ENCODE peak calls at places on chromosomes 12 and 14, in seven cellular contexts. M is neural progenitor cell, D is CMK, J is iPS-NIHi11, O is anterior cingulate cortex, K is GM04504, B is HTR-8/SVneo. T is an unnamed sample.

GRCh38 chr12:56590237-56590830 is 39.8 kb downstream of the BAZ2A start:
- DNase-seq in D (no peak), B (no peak), O (no peak), M (peak), K (no peak), J (peak), T (no peak)

GRCh38 chr12:12425616-12426015 is 68.7 kb downstream of the BORCS5 start:
- DNase-seq in M (no peak), K (peak), O (no peak), B (no peak), J (no peak), D (no peak), T (no peak)

GRCh38 chr12:49059385-49060232 is 985 bp downstream of the KMT2D start:
- DNase-seq in M (peak), O (no peak), K (no peak), B (no peak), D (no peak), J (peak), T (peak)

GRCh38 chr14:92956961-92957360 is 34.0 kb downstream of the CHGA start:
- DNase-seq in K (no peak), M (no peak), B (no peak), J (no peak), O (no peak), D (no peak), T (no peak)

GRCh38 chr12:51813931-51814310 is 34.6 kb downstream of the FIGNL2 start:
- DNase-seq in D (no peak), B (no peak), K (no peak), O (no peak), M (no peak), J (no peak), T (no peak)

GRCh38 chr14:88879016-88879415 is 54.6 kb downstream of the TTC8 start:
- DNase-seq in O (no peak), B (peak), J (no peak), D (no peak), M (no peak), K (peak), T (no peak)

GRCh38 chr14:81211844-81212243 is 8.9 kb downstream of the GTF2A1 start:
- DNase-seq in O (no peak), B (no peak), K (no peak), J (no peak), M (peak), D (no peak), T (no peak)

GRCh38 chr12:44874981-44875416 is 1.1 kb downstream of the NELL2 start:
- DNase-seq in O (no peak), B (no peak), K (no peak), M (peak), D (no peak), J (peak), T (no peak)

GRCh38 chr12:33653362-33653761 is 213.7 kb upstream of the SYT10 start:
- DNase-seq in B (no peak), K (no peak), O (no peak), D (no peak), J (no peak), M (no peak), T (no peak)

GRCh38 chr14:39268393-39268792 is 34.7 kb downstream of the MIA2 start:
- DNase-seq in J (no peak), M (peak), K (no peak), O (no peak), D (no peak), B (no peak), T (no peak)

GRCh38 chr12:75481774-75482173 is 1.2 kb downstream of the GLIPR1 start:
- DNase-seq in D (no peak), K (no peak), B (no peak), J (no peak), M (no peak), O (no peak), T (no peak)

GRCh38 chr14:26163761-26164160 is 434.1 kb downstream of the NOVA1 start:
- DNase-seq in J (peak), M (peak), O (no peak), D (no peak), B (no peak), K (no peak), T (no peak)

GRCh38 chr12:109196332-109196731 is 79.9 kb downstream of the ACACB start:
- DNase-seq in K (no peak), O (no peak), B (no peak), D (no peak), M (no peak), J (no peak), T (no peak)

GRCh38 chr12:1851126-1851791 is 30.9 kb downstream of the LRTM2 start:
- DNase-seq in O (no peak), B (peak), M (no peak), D (no peak), J (no peak), K (peak), T (no peak)

GRCh38 chr14:26820578-26820977 is 222.7 kb upstream of the NOVA1 start:
- DNase-seq in B (no peak), O (no peak), J (no peak), M (no peak), K (no peak), D (no peak), T (no peak)

GRCh38 chr14:72535485-72535884 is 358.4 kb downstream of the DPF3 start:
- DNase-seq in M (no peak), K (no peak), B (no peak), O (no peak), J (no peak), D (no peak), T (no peak)

GRCh38 chr14:97887690-97888089 is 1090.5 kb downstream of the VRK1 start:
- DNase-seq in D (no peak), O (no peak), M (no peak), J (no peak), K (no peak), B (no peak), T (no peak)

GRCh38 chr14:61609143-61609851 is 86.0 kb upstream of the HIF1A start:
- DNase-seq in J (peak), B (no peak), M (peak), O (peak), D (no peak), K (no peak), T (no peak)

GRCh38 chr14:39025810-39026627 is 77.0 kb downstream of the SEC23A start:
- DNase-seq in B (no peak), M (no peak), O (no peak), J (no peak), K (no peak), D (no peak), T (no peak)

GRCh38 chr14:76352639-76353281 is 23.2 kb upstream of the ESRRB start:
- DNase-seq in O (no peak), B (peak), J (peak), M (peak), D (peak), K (peak), T (peak)

GRCh38 chr14:38629412-38629811 is 373.5 kb upstream of the CLEC14A start:
- DNase-seq in K (no peak), J (no peak), O (no peak), M (no peak), B (no peak), D (no peak), T (no peak)

GRCh38 chr14:30580616-30581282 is 21.8 kb downstream of the G2E3 start:
- DNase-seq in M (no peak), J (no peak), O (no peak), K (no peak), D (no peak), B (no peak), T (no peak)

GRCh38 chr12:12899530-12900380 is 8.4 kb downstream of the GPRC5A start:
- DNase-seq in J (no peak), M (no peak), O (no peak), B (no peak), D (no peak), K (peak), T (no peak)